ENCODE peak calls at places on chromosomes 2 and 18, in six cellular contexts. N is foreskin fibroblast; Z is astrocyte; P is COR-L47; L is OCI-LY7; W is activated naive CD8-positive, alpha-beta T cell treated with anti-CD3 and anti-CD28 coated beads for 36 hours. Q is an unnamed sample.

GRCh38 chr2:128307595-128307994 is 11.1 kb downstream of the HS6ST1 start:
- DNase-seq in N (no peak), Z (no peak), P (no peak), L (no peak), W (no peak), Q (no peak)

GRCh38 chr2:32715391-32715841 is 87.6 kb downstream of the TTC27 start:
- DNase-seq in N (peak), Z (peak), P (no peak), L (no peak), W (no peak), Q (no peak)

GRCh38 chr18:57107141-57107832 is 39.6 kb upstream of the BOD1L2 start:
- DNase-seq in N (peak), Z (peak), P (no peak), L (peak), W (no peak), Q (no peak)

GRCh38 chr2:48131503-48132293 is 225.4 kb upstream of the FBXO11 start:
- DNase-seq in N (peak), Z (peak), P (peak), L (no peak), W (no peak), Q (no peak)

GRCh38 chr2:10309286-10309685 is 6.6 kb downstream of the HPCAL1 start:
- DNase-seq in N (no peak), Z (no peak), P (no peak), L (no peak), W (no peak), Q (no peak)

GRCh38 chr2:23523651-23524260 is 138.8 kb downstream of the KLHL29 start:
- DNase-seq in N (peak), Z (peak), P (no peak), L (no peak), W (no peak), Q (no peak)

GRCh38 chr2:43227830-43228280 is 1.4 kb upstream of the ZFP36L2 start:
- DNase-seq in N (no peak), Z (no peak), P (no peak), L (no peak), W (no peak), Q (no peak)

GRCh38 chr2:216773072-216773471 is 77.7 kb upstream of the IGFBP5 start:
- DNase-seq in N (no peak), Z (no peak), P (no peak), L (no peak), W (no peak), Q (no peak)

GRCh38 chr2:219723311-219723710 is 95.9 kb downstream of the SLC4A3 start:
- DNase-seq in N (no peak), Z (no peak), P (no peak), L (no peak), W (no peak), Q (no peak)

GRCh38 chr2:48249093-48249492 is 280.9 kb upstream of the STON1 start:
- DNase-seq in N (peak), Z (peak), P (no peak), L (no peak), W (no peak), Q (no peak)

GRCh38 chr2:28390857-28391563 is 1.6 kb upstream of the FOSL2 start:
- DNase-seq in N (peak), Z (no peak), P (peak), L (peak), W (no peak), Q (no peak)

GRCh38 chr2:122988395-122989221 is 1036.5 kb upstream of the CNTNAP5 start:
- DNase-seq in N (no peak), Z (no peak), P (no peak), L (no peak), W (no peak), Q (no peak)

GRCh38 chr2:211867845-211868361 is 670.7 kb downstream of the ERBB4 start:
- DNase-seq in N (peak), Z (peak), P (no peak), L (no peak), W (no peak), Q (no peak)

GRCh38 chr2:70712916-70713315 is 55.1 kb downstream of the ADD2 start:
- DNase-seq in N (no peak), Z (no peak), P (no peak), L (no peak), W (no peak), Q (no peak)

GRCh38 chr2:174124171-174124570 is 124.2 kb downstream of the OLA1 start:
- DNase-seq in N (peak), Z (no peak), P (peak), L (no peak), W (no peak), Q (no peak)

GRCh38 chr18:60018801-60019462 is 119.1 kb downstream of the PMAIP1 start:
- DNase-seq in N (peak), Z (peak), P (no peak), L (no peak), W (no peak), Q (no peak)

GRCh38 chr2:134625311-134625710 is 93.5 kb downstream of the TMEM163 start:
- DNase-seq in N (no peak), Z (no peak), P (no peak), L (no peak), W (no peak), Q (no peak)

GRCh38 chr18:45764000-45764686 is 40.2 kb downstream of the SLC14A1 start:
- DNase-seq in N (peak), Z (no peak), P (no peak), L (no peak), W (no peak), Q (no peak)

GRCh38 chr18:48923746-48924580 is 26.8 kb downstream of the SMAD7 start:
- DNase-seq in N (peak), Z (peak), P (no peak), L (no peak), W (peak), Q (no peak)

GRCh38 chr2:216791303-216791702 is 68.6 kb downstream of the TNP1 start:
- DNase-seq in N (peak), Z (no peak), P (no peak), L (no peak), W (no peak), Q (no peak)

GRCh38 chr2:149652925-149653324 is 65.3 kb upstream of the MMADHC start:
- DNase-seq in N (peak), Z (no peak), P (no peak), L (no peak), W (no peak), Q (no peak)

GRCh38 chr2:8281950-8282857 is 399.7 kb upstream of the ID2 start:
- DNase-seq in N (no peak), Z (no peak), P (no peak), L (no peak), W (no peak), Q (no peak)

GRCh38 chr2:72893594-72894319 is 6.5 kb downstream of the SPR start:
- DNase-seq in N (peak), Z (peak), P (peak), L (peak), W (peak), Q (peak)

GRCh38 chr2:43585708-43586107 is 10.1 kb downstream of the THADA start:
- DNase-seq in N (no peak), Z (no peak), P (no peak), L (no peak), W (no peak), Q (no peak)

Q was measured in stimulated activated naive CD8-positive, alpha-beta T cell treated with anti-CD3 and anti-CD28 coated beads, Interleukin-15, amount 100 ng/mL, for 72 hours.